ENCODE peak calls at places on chromosomes 2 and 18, in four cellular contexts. T is MM.1S, N is astrocyte, L is SK-N-SH. O is an unnamed sample.

GRCh38 chr2:196239622-196240587 is 68.5 kb upstream of the STK17B start:
- DNase-seq in L (no peak), N (peak; percentile 80), T (peak; percentile 93), O (peak; percentile 59)

GRCh38 chr2:3466966-3467365 is 52.4 kb downstream of the ADI1 start:
- DNase-seq in N (no peak), L (no peak), T (no peak), O (no peak)

GRCh38 chr2:163670929-163671328 is 64.9 kb downstream of the FIGN start:
- DNase-seq in L (no peak), N (no peak), T (no peak), O (no peak)

GRCh38 chr2:23390152-23390551 is 5.2 kb downstream of the KLHL29 start:
- DNase-seq in L (no peak), T (no peak), N (no peak), O (no peak)

GRCh38 chr2:36812196-36812595 is 115.7 kb downstream of the VIT start:
- DNase-seq in L (peak; percentile 53), N (no peak), T (no peak), O (no peak)

GRCh38 chr2:70627499-70627898 is 73.9 kb upstream of the TGFA start:
- DNase-seq in N (no peak), L (no peak), T (peak; percentile 20), O (no peak)

GRCh38 chr18:65610939-65611338 is 139.9 kb upstream of the CDH7 start:
- DNase-seq in N (no peak), L (no peak), T (no peak), O (no peak)

GRCh38 chr2:141501743-141502142 is 629.1 kb downstream of the LRP1B start:
- DNase-seq in T (no peak), N (no peak), L (no peak), O (no peak)

GRCh38 chr2:25606892-25607291 is 66.5 kb downstream of the DTNB start:
- DNase-seq in T (peak; percentile 49), N (peak; percentile 13), L (peak; percentile 39), O (no peak)

GRCh38 chr2:94986392-94986963 is 39.0 kb upstream of the MAL start:
- DNase-seq in N (peak; percentile 35), T (peak; percentile 42), L (peak; percentile 63), O (peak; percentile 35)

GRCh38 chr18:37553633-37554398 is 11.8 kb downstream of the CELF4 start:
- DNase-seq in T (no peak), L (no peak), N (no peak), O (no peak)
- TF ChIP-seq CTCF in T (peak; percentile 29), L (no peak), N (no peak), O (no peak)

DNA sequence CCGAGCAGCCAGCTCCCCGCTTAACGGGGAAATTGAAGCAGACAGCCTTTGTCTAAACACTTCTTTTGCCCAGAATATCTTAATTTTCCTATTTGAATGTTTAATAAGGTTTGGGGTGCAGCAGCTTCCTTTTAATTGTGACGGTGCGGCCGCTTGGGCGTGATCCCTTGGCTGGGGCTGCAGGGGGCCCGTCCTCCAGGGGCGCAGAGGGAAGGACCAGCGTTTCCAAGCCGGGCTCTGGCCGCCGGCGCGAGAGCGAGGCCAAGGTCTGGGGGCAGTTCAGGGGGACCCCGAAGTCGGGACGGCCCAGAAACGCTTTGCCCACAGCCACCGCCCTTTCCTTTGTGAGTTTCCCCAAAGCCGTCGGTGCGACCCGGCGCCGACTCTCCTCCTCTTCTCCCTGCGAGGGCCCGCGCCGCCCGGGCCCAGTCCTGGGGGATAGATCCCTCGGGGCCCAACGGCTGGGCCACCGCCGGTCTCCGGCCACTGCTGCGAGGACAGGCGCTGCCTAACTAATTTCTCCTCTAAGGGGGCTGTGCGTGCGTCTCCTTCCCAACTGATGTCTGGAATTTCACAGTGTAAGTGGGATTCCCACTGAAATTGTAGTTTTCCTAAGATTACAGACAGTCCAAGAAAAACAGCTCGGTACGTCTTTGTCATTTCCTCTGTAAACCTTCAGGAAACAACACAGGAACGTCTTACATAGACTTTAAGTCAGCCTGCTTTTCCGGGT is 139.7 kb upstream of the SIX3 start:
- DNase-seq in N (no peak), T (no peak), L (no peak), O (no peak)
- H3K9ac ChIP-seq in N (no peak overlapping the region), T (no peak overlapping the region), L (no peak overlapping the region), O (no peak overlapping the region)

GRCh38 chr2:120433816-120434290 is 87.9 kb downstream of the INHBB start:
- DNase-seq in N (no peak), L (no peak), T (no peak), O (no peak)

GRCh38 chr2:120435671-120436459 is 89.9 kb downstream of the INHBB start:
- DNase-seq in T (no peak), N (no peak), L (no peak), O (peak; percentile 11)

GRCh38 chr2:120436460-120436739 is 90.5 kb downstream of the INHBB start:
- DNase-seq in T (no peak), L (no peak), N (no peak), O (peak; percentile 13)

GRCh38 chr2:120434487-120434886 is 88.6 kb downstream of the INHBB start:
- DNase-seq in L (no peak), T (no peak), N (no peak), O (no peak)

DNA sequence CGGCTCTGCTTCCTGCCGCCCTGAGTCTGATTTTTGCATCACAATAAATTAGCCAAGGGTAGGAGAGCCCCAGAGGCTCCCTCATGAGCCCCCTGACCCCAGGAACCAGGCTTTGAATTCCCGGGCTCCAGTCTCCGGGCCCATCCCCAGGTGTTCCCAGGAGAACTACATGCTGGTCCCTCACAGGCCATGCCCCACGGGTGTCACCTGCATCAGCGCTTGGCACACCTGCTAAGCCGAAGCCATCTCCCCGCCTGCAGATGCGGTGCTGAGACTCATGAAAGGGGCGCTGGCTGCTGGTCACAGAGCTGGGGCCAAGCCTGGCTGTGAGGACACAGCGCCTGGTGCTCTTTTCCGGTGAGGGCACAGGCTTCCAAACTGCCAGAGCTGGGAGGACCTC is 89.0 kb downstream of the INHBB start:
- DNase-seq in T (no peak), N (no peak), L (no peak), O (peak; percentile 14)
- H3K27me3 ChIP-seq in T (no peaks in the 10 kb centered on the region), N (peaks cover 20% of the 10 kb centered on the region), L (peaks cover under 1% of the 10 kb centered on the region), O (no peaks in the 10 kb centered on the region)

GRCh38 chr2:118319271-118319684 is 231.0 kb downstream of the INSIG2 start:
- DNase-seq in N (no peak), L (no peak), T (no peak), O (no peak)

GRCh38 chr2:118325556-118325955 is 237.3 kb downstream of the INSIG2 start:
- DNase-seq in T (no peak), N (no peak), L (no peak), O (no peak)

GRCh38 chr2:118320640-118321039 is 232.4 kb downstream of the INSIG2 start:
- DNase-seq in T (no peak), L (no peak), N (no peak), O (no peak)

GRCh38 chr2:118322381-118322780 is 234.1 kb downstream of the INSIG2 start:
- DNase-seq in L (no peak), N (no peak), T (no peak), O (no peak)

DNA sequence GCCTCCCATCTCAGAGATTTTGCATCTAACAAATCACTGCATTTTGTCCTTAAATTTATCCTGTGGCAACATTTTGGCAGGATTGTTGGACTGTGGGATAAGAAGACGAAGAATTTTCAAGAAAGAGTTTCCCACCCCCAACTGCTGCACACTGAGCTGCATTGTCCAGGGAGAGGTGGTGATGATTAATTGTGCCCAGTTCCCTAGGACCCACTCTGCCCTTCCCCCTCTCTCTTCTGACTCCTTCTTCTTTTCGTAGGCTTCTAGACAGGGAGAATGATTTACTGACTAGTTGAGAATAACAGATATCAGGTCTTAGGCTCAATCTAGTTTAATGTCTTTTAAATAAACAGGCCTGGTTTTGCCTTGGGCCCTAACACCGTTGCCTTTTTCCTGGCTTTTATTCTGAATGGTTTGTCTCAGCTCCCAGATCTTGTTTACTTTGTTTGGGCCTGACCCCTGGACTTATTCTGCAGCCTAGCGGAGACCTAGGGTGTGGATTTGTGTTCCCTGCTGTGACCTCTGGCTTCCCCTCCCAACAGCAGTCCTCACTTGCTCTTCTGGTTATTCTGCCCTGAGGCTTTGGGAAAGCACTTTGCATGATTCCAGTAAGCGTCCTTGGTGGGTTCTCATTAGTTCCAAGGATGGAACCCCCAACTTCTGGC is 233.3 kb downstream of the INSIG2 start:
- DNase-seq in T (no peak), N (no peak), L (no peak), O (peak; percentile 27)
- TF ChIP-seq CTCF in T (no peak), N (no peak), L (no peak), O (no peak)

DNA sequence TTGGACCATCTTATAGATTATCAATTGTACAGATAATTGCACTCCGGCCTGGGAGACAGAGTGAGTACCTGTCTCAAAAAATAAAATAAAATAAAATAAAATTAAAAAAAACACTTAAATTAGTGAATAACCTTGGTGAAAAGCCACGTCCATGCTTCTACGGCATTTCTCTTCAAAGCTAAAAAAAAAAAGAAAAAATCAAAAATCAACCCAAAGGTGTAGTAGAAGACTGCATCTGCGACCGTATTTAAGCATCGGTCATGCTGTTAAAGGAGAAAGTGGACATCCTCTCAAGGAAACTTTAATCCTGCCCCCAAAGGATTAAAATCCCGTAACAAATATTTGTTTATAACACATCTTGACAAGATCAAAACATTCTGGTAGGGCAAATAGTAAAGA is 350 bp upstream of the RNF138 start:
- DNase-seq in T (peak; percentile 14), L (no peak), N (no peak), O (no peak)
- H3K9ac ChIP-seq in T (peak overlapping the region; percentile 97), L (peak overlapping the region; percentile 98), N (peak overlapping the region; percentile 89), O (peak overlapping the region; percentile 94)

GRCh38 chr2:96529376-96530143 is 7.0 kb upstream of the ARID5A start:
- DNase-seq in N (no peak), T (no peak), L (no peak), O (no peak)
- H3K27me3 ChIP-seq in N (no peaks in the 10 kb centered on the region), T (no peaks in the 10 kb centered on the region), L (no peaks in the 10 kb centered on the region), O (no peaks in the 10 kb centered on the region)